ENCODE peak calls at places on chromosomes 7 and 10, in seven cellular contexts. N, D, H, P, C, G and M are unnamed samples.

GRCh38 chr7:49852619-49853462 is 79.4 kb downstream of the VWC2 start:
- DNase-seq in N (no peak), G (no peak), H (peak), C (no peak), P (peak), D (peak), M (peak)

GRCh38 chr7:155811895-155812761 is at the start of gene SHH:
- DNase-seq in C (no peak), D (no peak), G (no peak), H (peak), N (peak), P (no peak), M (no peak)

GRCh38 chr7:101673315-101673714 is 44.2 kb upstream of the MYL10 start:
- DNase-seq in N (no peak), C (no peak), D (no peak), P (no peak), H (no peak), G (no peak), M (no peak)

GRCh38 chr10:60414877-60415585 is 25.4 kb upstream of the ANK3 start:
- DNase-seq in D (no peak), H (peak), P (peak), C (no peak), G (no peak), N (no peak), M (peak)

GRCh38 chr7:99379043-99379577 is 4.6 kb downstream of the ARPC1B start:
- DNase-seq in G (no peak), H (peak), N (no peak), D (no peak), C (no peak), P (peak), M (peak)

GRCh38 chr10:64486149-64486548 is 964.9 kb downstream of the REEP3 start:
- DNase-seq in H (peak), N (no peak), C (no peak), D (no peak), P (peak), G (no peak), M (peak)

GRCh38 chr7:27073066-27073465 is 22.7 kb downstream of the HOXA1 start:
- DNase-seq in H (no peak), D (no peak), C (no peak), P (peak), N (no peak), G (no peak), M (no peak)

GRCh38 chr7:71106226-71106625 is 25.7 kb upstream of the GALNT17 start:
- DNase-seq in G (no peak), D (no peak), P (no peak), C (no peak), H (no peak), N (no peak), M (no peak)

GRCh38 chr10:85646312-85646711 is 720.3 kb downstream of the GRID1 start:
- DNase-seq in G (no peak), N (no peak), D (no peak), P (peak), C (no peak), H (no peak), M (peak)

GRCh38 chr10:23439452-23439919 is 611 bp downstream of the OTUD1 start:
- DNase-seq in G (no peak), N (peak), D (no peak), P (no peak), H (peak), C (no peak), M (peak)

GRCh38 chr7:29327455-29327854 is 132.9 kb downstream of the CHN2 start:
- DNase-seq in H (no peak), C (no peak), N (no peak), G (no peak), D (no peak), P (no peak), M (no peak)

GRCh38 chr7:4951903-4952636 is 6.9 kb downstream of the MMD2 start:
- DNase-seq in G (no peak), D (no peak), C (no peak), P (peak), H (peak), N (no peak), M (no peak)

GRCh38 chr10:117555863-117556262 is 13.3 kb downstream of the EMX2 start:
- DNase-seq in N (no peak), P (no peak), D (no peak), H (no peak), C (no peak), G (no peak), M (no peak)

GRCh38 chr7:120052884-120053382 is 220.0 kb upstream of the KCND2 start:
- DNase-seq in N (peak), C (no peak), P (peak), D (no peak), H (peak), G (no peak), M (peak)

GRCh38 chr7:139807009-139807408 is 22.1 kb upstream of the TBXAS1 start:
- DNase-seq in C (no peak), G (no peak), P (no peak), D (no peak), N (no peak), H (no peak), M (no peak)

GRCh38 chr7:100642534-100642907 is 1.2 kb upstream of the TFR2 start:
- DNase-seq in C (no peak), P (no peak), D (no peak), G (no peak), N (no peak), H (no peak), M (no peak)

GRCh38 chr10:131146790-131147189 is 164.7 kb downstream of the TCERG1L start:
- DNase-seq in P (no peak), H (no peak), N (no peak), D (no peak), G (no peak), C (no peak), M (no peak)

GRCh38 chr10:32232378-32232777 is 114.6 kb downstream of the EPC1 start:
- DNase-seq in C (no peak), D (no peak), G (no peak), H (no peak), P (no peak), N (no peak), M (no peak)

GRCh38 chr10:7475046-7475860 is 64.4 kb upstream of the SFMBT2 start:
- DNase-seq in N (peak), D (no peak), P (no peak), H (peak), C (no peak), G (no peak), M (no peak)

GRCh38 chr10:71351087-71351486 is 32.0 kb downstream of the SLC29A3 start:
- DNase-seq in N (no peak), H (no peak), G (no peak), D (no peak), P (no peak), C (no peak), M (no peak)

GRCh38 chr10:85293483-85293882 is 965.1 kb downstream of the CCSER2 start:
- DNase-seq in N (no peak), P (no peak), H (no peak), D (no peak), C (no peak), G (no peak), M (no peak)

GRCh38 chr10:117461766-117462423 is 80.7 kb upstream of the EMX2 start:
- DNase-seq in G (no peak), C (no peak), N (peak), P (peak), H (peak), D (peak), M (peak)

GRCh38 chr10:13092446-13093102 is 7.4 kb upstream of the OPTN start:
- DNase-seq in N (no peak), C (no peak), P (no peak), G (no peak), H (no peak), D (no peak), M (no peak)

GRCh38 chr7:123366991-123367390 is 167.2 kb upstream of the SLC13A1 start:
- DNase-seq in H (no peak), P (no peak), N (no peak), C (no peak), D (no peak), G (no peak), M (no peak)

GRCh38 chr7:129434846-129435318 is 650 bp downstream of the STRIP2 start:
- DNase-seq in N (peak), G (no peak), C (no peak), P (no peak), D (no peak), H (peak), M (no peak)

GRCh38 chr10:123847686-123848432 is 43.7 kb downstream of the CPXM2 start:
- DNase-seq in G (no peak), P (no peak), N (no peak), H (peak), C (no peak), D (no peak), M (peak)

GRCh38 chr7:151432658-151433521 is 7.1 kb downstream of the CRYGN start:
- DNase-seq in D (no peak), G (peak), C (no peak), P (no peak), N (peak), H (no peak), M (no peak)

GRCh38 chr10:63256047-63256773 is 123.1 kb downstream of the NRBF2 start:
- DNase-seq in P (no peak), H (peak), G (no peak), N (no peak), D (no peak), C (no peak), M (no peak)

GRCh38 chr7:81845628-81846259 is 75.9 kb upstream of the HGF start:
- DNase-seq in C (no peak), D (no peak), G (no peak), H (peak), P (no peak), N (no peak), M (no peak)

GRCh38 chr10:51052152-51052551 is 22.1 kb upstream of the PRKG1 start:
- DNase-seq in H (no peak), G (no peak), D (no peak), N (no peak), C (no peak), P (no peak), M (no peak)

GRCh38 chr7:47266131-47266706 is 315.7 kb downstream of the TNS3 start:
- DNase-seq in D (peak), P (peak), N (peak), G (no peak), C (no peak), H (peak), M (peak)

GRCh38 chr10:80444646-80445319 is 9.3 kb upstream of the TSPAN14 start:
- DNase-seq in N (peak), P (no peak), C (no peak), H (peak), G (peak), D (peak), M (peak)

GRCh38 chr7:20484366-20484765 is 131.1 kb upstream of the ABCB5 start:
- DNase-seq in C (no peak), D (no peak), N (no peak), P (no peak), G (no peak), H (no peak), M (no peak)
- TF ChIP-seq CTCF in C (no peak), D (no peak), N (no peak), P (no peak), G (no peak), H (no peak), M (no peak)

GRCh38 chr10:14880201-14880600 is 1.5 kb downstream of the SUV39H2 start:
- DNase-seq in D (no peak), C (no peak), P (peak), N (no peak), H (no peak), G (no peak), M (peak)

GRCh38 chr10:14876764-14877163 is 1.9 kb upstream of the SUV39H2 start:
- DNase-seq in C (no peak), H (no peak), N (no peak), D (no peak), G (no peak), P (no peak), M (no peak)

GRCh38 chr10:14878266-14879054 is at the start of gene SUV39H2:
- DNase-seq in C (peak), D (peak), N (peak), G (peak), H (peak), P (peak), M (peak)

GRCh38 chr10:14879055-14879800 is 562 bp downstream of the SUV39H2 start:
- DNase-seq in P (no peak), C (no peak), N (peak), G (no peak), H (peak), D (no peak), M (peak)

GRCh38 chr10:14879801-14880193 is 1.1 kb downstream of the SUV39H2 start:
- DNase-seq in D (no peak), H (no peak), P (no peak), N (no peak), G (no peak), C (no peak), M (no peak)
- H3K27ac ChIP-seq in D (peak), H (no peak), P (no peak), N (no peak), G (no peak), C (no peak), M (peak)

DNA sequence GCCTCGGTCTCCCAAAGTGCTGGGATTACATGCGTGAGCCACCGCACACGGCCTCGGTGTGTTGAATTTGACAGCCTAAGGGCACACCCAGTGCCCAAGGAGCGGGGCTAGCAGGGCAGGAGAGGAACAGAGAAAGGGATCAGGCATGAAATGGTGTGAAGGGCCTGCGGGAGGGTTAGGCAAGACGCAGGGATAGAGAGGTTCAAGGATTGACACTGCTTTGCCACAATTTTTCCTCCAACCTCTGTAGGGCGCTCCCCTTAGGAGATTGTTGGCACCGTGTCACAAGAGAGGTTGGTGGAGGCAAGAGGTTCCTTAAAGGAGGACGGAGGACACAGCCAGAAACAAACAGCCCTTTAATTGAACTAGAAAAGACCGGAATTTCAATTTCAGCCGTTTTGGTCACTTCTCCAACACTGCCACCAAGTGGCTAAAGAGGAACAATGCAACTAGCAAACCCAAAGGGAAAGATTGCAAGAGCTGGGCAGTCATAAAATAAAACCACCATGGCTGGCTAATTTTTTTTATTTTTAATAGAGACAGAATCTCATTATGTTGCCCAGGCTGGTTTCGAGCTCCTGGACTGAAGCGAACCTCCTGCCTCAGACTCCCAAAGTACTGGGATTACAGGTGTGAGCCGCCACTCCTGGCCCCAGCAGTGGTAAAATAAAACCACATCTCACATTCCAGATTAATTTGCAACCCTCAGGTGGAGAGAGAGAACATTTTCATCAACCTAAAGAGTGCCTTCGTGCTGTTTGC is 6.9 kb upstream of the CREB3L2 start:
- DNase-seq in D (peak), P (peak), N (no peak), H (peak), C (no peak), G (no peak), M (peak)
- TF ChIP-seq CTCF in D (peak), P (peak), N (peak), H (peak), C (peak), G (peak), M (peak)

GRCh38 chr7:11193131-11193867 is 219.6 kb downstream of the PHF14 start:
- DNase-seq in H (peak), C (no peak), N (no peak), P (peak), D (no peak), G (no peak), M (no peak)
- H3K27ac ChIP-seq in H (no peak), C (peak), N (no peak), P (no peak), D (no peak), G (no peak), M (no peak)